ENCODE peak calls at places on chromosomes 2 and 18, in nine cellular contexts. S is AG10803, Q is IMR-90, R is pancreas, J is AG09309, T is HCT116, U is NB4, D is fibroblast of mammary gland, M is Peyer's patch. X is an unnamed sample.

GRCh38 chr2:54520687-54521086 is 64.6 kb downstream of the SPTBN1 start:
- DNase-seq in M (no peak), Q (peak; percentile 96), D (peak; percentile 89), S (peak; percentile 97), J (peak; percentile 93), U (no peak), R (no peak), T (no peak), X (no peak)

GRCh38 chr2:109459485-109459884 is 154.3 kb downstream of the SEPTIN10 start:
- DNase-seq in J (no peak), T (no peak), D (no peak), M (peak; percentile 7), S (peak; percentile 38), Q (no peak), R (no peak), U (no peak), X (no peak)

GRCh38 chr2:32947076-32947483 is 327 bp downstream of the LTBP1 start:
- DNase-seq in T (no peak), D (no peak), Q (no peak), S (no peak), R (peak; percentile 34), U (no peak), M (no peak), J (no peak), X (no peak)

GRCh38 chr2:132416080-132416911 is at the start of gene GPR39:
- DNase-seq in M (peak; percentile 92), Q (peak; percentile 96), T (peak; percentile 94), J (peak; percentile 84), U (no peak), D (peak; percentile 94), S (peak; percentile 97), R (peak; percentile 94), X (peak; percentile 96)

GRCh38 chr18:56112984-56113383 is 525.0 kb upstream of the TCF4 start:
- DNase-seq in D (no peak), U (no peak), T (no peak), R (no peak), Q (no peak), S (no peak), J (no peak), M (no peak), X (no peak)

GRCh38 chr2:67234443-67234842 is 162.7 kb upstream of the ETAA1 start:
- DNase-seq in U (peak; percentile 34), D (peak; percentile 64), T (no peak), R (no peak), J (peak; percentile 37), Q (peak; percentile 72), M (no peak), S (peak; percentile 57), X (peak; percentile 19)

GRCh38 chr2:232103140-232103737 is 141.7 kb downstream of the DIS3L2 start:
- DNase-seq in U (no peak), J (peak; percentile 7), Q (no peak), D (peak; percentile 58), S (peak; percentile 39), T (no peak), M (no peak), R (no peak), X (peak; percentile 72)

GRCh38 chr18:25229080-25229479 is 122.9 kb downstream of the ZNF521 start:
- DNase-seq in U (no peak), S (peak; percentile 85), Q (peak; percentile 81), R (no peak), M (no peak), J (peak; percentile 49), D (peak; percentile 81), T (no peak), X (no peak)

DNA sequence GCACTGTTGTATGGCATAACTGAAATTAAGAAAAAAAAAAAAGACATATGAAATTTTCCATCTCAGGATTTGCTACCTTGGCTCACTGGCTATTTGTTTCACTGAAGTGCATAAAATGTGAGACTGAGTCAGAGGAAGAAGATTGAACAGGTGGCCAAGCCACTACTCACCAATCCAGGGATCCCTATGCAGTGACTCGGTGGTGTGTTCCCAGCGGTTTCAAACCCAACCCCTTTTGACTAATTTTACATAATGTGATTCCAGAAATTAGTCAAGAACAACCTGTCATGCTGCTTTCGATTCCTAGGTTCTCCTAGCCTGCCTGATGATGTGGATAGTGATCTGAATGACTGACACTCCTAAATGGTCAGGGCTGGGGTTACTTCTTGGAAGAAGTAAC is 77.3 kb downstream of the KLHL14 start:
- DNase-seq in T (no peak), D (no peak), U (no peak), M (no peak), R (no peak), S (no peak), Q (no peak), J (no peak), X (no peak)
- H3K4me3 ChIP-seq in T (no peak overlapping the region), D (no peak overlapping the region), U (no peak overlapping the region), M (no peak overlapping the region), R (no peak overlapping the region), S (no peak overlapping the region), Q (no peak overlapping the region), J (no peak overlapping the region), X (no peak overlapping the region)

GRCh38 chr18:50578030-50578429 is 18.1 kb downstream of the MAPK4 start:
- DNase-seq in U (peak; percentile 11), Q (no peak), S (no peak), D (no peak), M (no peak), R (no peak), T (no peak), J (no peak), X (no peak)

GRCh38 chr18:50581517-50581916 is 21.6 kb downstream of the MAPK4 start:
- DNase-seq in J (no peak), D (no peak), R (no peak), U (no peak), S (no peak), Q (no peak), T (no peak), M (no peak), X (no peak)

GRCh38 chr18:50582500-50582899 is 22.6 kb downstream of the MAPK4 start:
- DNase-seq in J (no peak), M (no peak), D (no peak), Q (no peak), R (no peak), S (no peak), U (no peak), T (no peak), X (no peak)

GRCh38 chr18:50579061-50579774 is 19.3 kb downstream of the MAPK4 start:
- DNase-seq in R (no peak), T (no peak), U (no peak), J (no peak), M (no peak), Q (no peak), S (no peak), D (no peak), X (no peak)

GRCh38 chr18:50578651-50579050 is 18.8 kb downstream of the MAPK4 start:
- DNase-seq in U (no peak), D (no peak), T (peak; percentile 22), J (no peak), M (no peak), R (no peak), Q (no peak), S (no peak), X (no peak)
- TF ChIP-seq CTCF in U (no peak), D (no peak), T (no peak), J (no peak), M (no peak), R (no peak), Q (no peak), S (no peak), X (no peak)

DNA sequence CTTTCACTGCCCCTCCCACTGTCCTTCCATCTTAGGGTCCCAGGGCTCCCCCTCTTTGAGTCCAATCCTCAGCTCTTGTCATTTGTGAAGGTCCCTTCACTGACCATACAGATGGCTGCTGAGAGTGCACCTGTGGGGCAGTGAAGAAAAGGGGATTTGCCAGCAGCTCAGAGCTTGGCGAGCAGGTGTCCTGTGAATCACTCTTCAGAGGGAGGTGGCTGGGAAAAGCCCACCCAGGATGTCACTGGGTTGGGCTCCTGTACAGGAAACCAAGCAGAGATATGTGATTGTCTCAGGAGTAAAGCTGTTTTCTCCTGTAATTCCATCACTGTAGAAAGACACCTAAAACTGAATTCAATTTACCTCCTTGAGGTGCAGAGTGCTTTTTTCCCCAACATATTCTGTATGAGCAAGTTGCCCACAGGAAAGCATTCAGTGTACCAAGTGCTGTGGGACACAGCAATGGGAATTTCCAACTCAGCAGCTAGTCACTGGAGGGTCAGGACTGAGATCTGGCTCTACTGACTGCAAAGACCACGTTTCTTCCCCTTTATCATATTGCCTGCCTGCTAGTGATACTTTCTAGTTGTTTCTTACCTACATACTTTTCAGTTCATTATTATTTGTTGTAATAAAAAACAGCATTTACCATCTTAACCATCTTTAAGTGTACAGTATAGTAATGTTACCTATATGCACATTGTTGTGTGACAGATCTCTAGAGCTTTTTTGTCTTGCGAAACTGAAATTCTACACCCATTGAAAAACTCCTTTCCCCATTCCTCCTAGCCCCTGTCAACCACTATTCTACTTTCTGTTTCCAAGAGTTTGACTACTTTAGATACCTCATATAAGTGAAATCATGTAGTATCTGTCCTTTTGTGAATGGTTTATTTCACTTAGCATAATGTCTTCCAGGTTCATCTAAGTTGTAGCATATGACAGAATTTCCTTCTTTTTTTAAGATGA is 239.1 kb downstream of the TSN start:
- DNase-seq in R (no peak), T (no peak), Q (no peak), J (no peak), U (no peak), D (no peak), M (no peak), S (no peak), X (peak; percentile 30)
- H3K4me3 ChIP-seq in R (no peak overlapping the region), T (no peak overlapping the region), Q (no peak overlapping the region), J (no peak overlapping the region), U (no peak overlapping the region), D (no peak overlapping the region), M (no peak overlapping the region), S (no peak overlapping the region), X (no peak overlapping the region)

GRCh38 chr2:27218614-27219013 is 1.4 kb downstream of the CAD start:
- DNase-seq in J (no peak), T (no peak), D (no peak), Q (no peak), S (no peak), R (no peak), U (no peak), M (no peak), X (no peak)

GRCh38 chr2:27214936-27215335 is 2.2 kb upstream of the CAD start:
- DNase-seq in D (peak; percentile 86), R (no peak), M (no peak), U (no peak), J (peak; percentile 33), S (peak; percentile 50), Q (no peak), T (no peak), X (no peak)

GRCh38 chr2:27216416-27217137 is 592 bp upstream of the CAD start:
- DNase-seq in J (no peak), U (no peak), Q (no peak), D (no peak), S (no peak), R (no peak), M (no peak), T (no peak), X (no peak)

GRCh38 chr2:27220091-27220490 is 2.9 kb downstream of the CAD start:
- DNase-seq in Q (no peak), U (no peak), R (no peak), J (no peak), M (no peak), T (no peak), S (no peak), D (no peak), X (no peak)

DNA sequence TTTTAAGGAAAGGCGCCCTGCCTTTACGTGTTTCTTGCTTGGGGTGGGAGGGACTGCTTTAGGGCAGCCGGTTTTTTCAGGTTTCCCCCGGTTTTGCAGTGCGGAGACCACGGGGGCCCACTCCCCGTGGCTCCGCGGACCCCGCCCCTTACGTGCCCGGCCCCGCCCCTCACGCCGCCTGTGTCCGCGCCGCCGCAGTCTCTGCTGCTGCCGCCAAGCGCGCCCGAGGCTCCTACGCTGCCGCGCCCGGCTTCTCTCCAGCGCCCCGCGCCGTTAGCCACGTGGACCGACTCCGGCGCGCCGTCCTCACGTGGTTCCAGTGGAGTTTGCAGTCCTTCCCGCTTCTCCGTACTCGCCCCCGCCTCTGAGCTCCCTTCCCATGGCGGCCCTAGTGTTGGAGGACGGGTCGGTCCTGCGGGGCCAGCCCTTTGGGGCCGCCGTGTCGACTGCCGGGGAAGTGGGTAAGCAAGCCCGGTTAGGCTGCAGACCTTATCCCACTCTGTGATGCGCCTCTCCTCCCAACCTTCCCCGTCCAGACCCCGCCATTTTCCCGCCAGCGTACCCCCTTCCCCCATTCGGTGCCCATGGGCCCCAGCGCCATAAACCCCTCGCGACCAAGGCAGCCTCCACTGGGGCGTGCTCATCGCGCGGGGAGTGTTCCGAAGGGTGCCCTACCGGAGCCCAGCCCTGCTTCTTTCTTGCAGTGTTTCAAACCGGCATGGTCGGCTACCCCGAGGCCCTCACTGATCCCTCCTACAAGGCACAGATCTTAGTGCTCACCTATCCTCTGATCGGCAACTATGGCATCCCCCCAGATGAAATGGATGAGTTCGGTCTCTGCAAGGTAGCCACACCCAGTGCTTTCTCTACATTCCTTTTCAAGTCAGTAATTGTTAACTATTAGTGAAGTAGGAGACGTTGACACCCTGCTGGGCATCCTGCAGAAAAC is at the start of gene CAD:
- DNase-seq in J (no peak), R (peak; percentile 87), S (peak; percentile 74), U (peak; percentile 96), T (peak; percentile 56), M (peak; percentile 94), D (peak; percentile 78), Q (peak; percentile 75), X (peak; percentile 93)
- TF ChIP-seq CTCF in J (no peak), R (no peak), S (peak; percentile 0), U (no peak), T (no peak), M (peak; percentile 59), D (no peak), Q (peak; percentile 21), X (peak; percentile 21)

X was measured in cardiac muscle cell.